ENCODE peak calls at places on chromosome 19, in four cellular contexts. L is cardiac muscle cell, C is pancreas, I is AG04450. U is an unnamed sample.
A peak's percentile ranks its signal among the peaks of the same experiment; 100 is the strongest.

GRCh38 chr19:1027953-1028902 is 1.8 kb downstream of the CNN2 start:
- DNase-seq in L (peak; percentile 98), I (peak; percentile 93), C (peak; percentile 89), U (peak; percentile 87)

GRCh38 chr19:48671456-48671995 is 1.3 kb downstream of the NTN5 start:
- DNase-seq in C (no peak), L (no peak), I (no peak), U (no peak)

GRCh38 chr19:49930483-49931011 is 1.2 kb upstream of the NUP62 start:
- DNase-seq in L (peak; percentile 27), C (no peak), I (no peak), U (no peak)

GRCh38 chr19:54266133-54266532 is 9.1 kb upstream of the LILRB5 start:
- DNase-seq in I (peak; percentile 36), C (peak; percentile 75), L (peak; percentile 81), U (peak; percentile 84)

GRCh38 chr19:30529876-30530275 is 157.7 kb downstream of the ZNF536 start:
- DNase-seq in I (no peak), L (no peak), C (no peak), U (no peak)

GRCh38 chr19:49331616-49332055 is 3.6 kb upstream of the CD37 start:
- DNase-seq in C (no peak), I (no peak), L (peak; percentile 69), U (no peak)

GRCh38 chr19:49983645-49984229 is 22.8 kb upstream of the SIGLEC11 start:
- DNase-seq in L (peak; percentile 52), C (no peak), I (no peak), U (no peak)

GRCh38 chr19:2328401-2329161 is at the start of the genes LSM7 and SPPL2B:
- DNase-seq in I (peak; percentile 48), C (peak; percentile 96), L (peak; percentile 91), U (peak; percentile 96)

GRCh38 chr19:2803486-2804155 is 16.0 kb upstream of the ZNF554 start:
- DNase-seq in L (no peak), I (no peak), C (no peak), U (no peak)

GRCh38 chr19:52343548-52343947 is 7.5 kb downstream of the ZNF610 start:
- DNase-seq in L (peak; percentile 27), C (no peak), I (no peak), U (peak; percentile 71)
- TF ChIP-seq CTCF in L (peak; percentile 31), C (peak; percentile 34), I (peak; percentile 20), U (peak; percentile 77)

DNA sequence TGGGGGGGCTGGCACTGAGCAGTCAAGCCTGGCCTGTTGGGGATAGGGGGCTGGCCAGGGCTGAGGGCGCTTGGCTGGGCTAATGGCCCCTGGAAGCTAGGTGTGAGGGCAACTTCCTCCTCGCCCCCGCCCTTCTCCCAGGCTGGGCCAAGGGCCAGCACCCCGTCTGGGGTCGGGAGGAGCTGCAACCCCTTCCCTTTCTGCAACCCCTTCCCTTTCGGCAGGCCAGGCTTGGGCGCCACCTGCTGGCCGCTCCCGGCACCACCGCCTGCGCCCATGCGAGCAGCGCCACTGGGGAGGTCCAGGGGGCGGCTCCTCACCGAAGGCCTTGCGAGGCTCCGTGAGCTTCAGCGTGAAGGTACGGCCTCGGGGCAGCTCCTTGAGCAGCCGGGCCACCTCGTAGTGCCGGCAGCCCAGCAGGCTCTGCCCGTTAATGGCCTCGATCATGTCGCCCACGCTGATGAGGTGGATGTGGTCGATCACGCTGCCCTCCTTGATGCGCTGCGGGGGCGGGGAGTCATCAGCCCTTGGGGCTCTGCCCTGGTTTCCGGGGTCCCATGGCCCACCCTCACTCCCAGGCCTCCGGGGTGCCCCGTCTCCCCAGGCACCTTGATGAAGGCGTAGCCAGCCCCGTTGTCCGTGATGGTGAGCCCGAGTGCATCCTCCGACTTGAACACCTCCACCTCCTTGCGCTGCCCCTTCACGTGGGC is 5.0 kb upstream of the PTGER1 start:
- DNase-seq in L (peak; percentile 43), I (no peak), C (peak; percentile 76), U (peak; percentile 85)
- TF ChIP-seq CTCF in L (peak; percentile 83), I (peak; percentile 82), C (peak; percentile 55), U (peak; percentile 96)

GRCh38 chr19:14433454-14434156 is 499 bp downstream of the PKN1 start:
- DNase-seq in C (peak; percentile 82), L (no peak), I (no peak), U (no peak)
- TF ChIP-seq CTCF in C (no peak), L (no peak), I (no peak), U (peak; percentile 45)

GRCh38 chr19:35657904-35658700 is 8.2 kb upstream of the UPK1A start:
- DNase-seq in I (no peak), L (no peak), C (no peak), U (no peak)
- TF ChIP-seq CTCF in I (peak; percentile 30), L (no peak), C (no peak), U (peak; percentile 42)

GRCh38 chr19:41321600-41322270 is 11.8 kb downstream of the CCDC97 start:
- DNase-seq in I (no peak), C (no peak), L (peak; percentile 85), U (no peak)
- TF ChIP-seq CTCF in I (peak; percentile 84), C (peak; percentile 29), L (peak; percentile 82), U (peak; percentile 82)

GRCh38 chr19:18408053-18408476 is 10.6 kb upstream of the LRRC25 start:
- DNase-seq in I (no peak), L (no peak), C (no peak), U (no peak)
- TF ChIP-seq CTCF in I (peak; percentile 44), L (peak; percentile 56), C (peak; percentile 31), U (peak; percentile 62)

U was measured in type B pancreatic cell.